ENCODE peak calls at places on chromosome 3, in four cellular contexts. R is stomach, O is IMR-90, F is breast epithelium. I is an unnamed sample.

GRCh38 chr3:33868309-33868708 is 69.9 kb downstream of the PDCD6IP start:
- DNase-seq in O (no peak), R (no peak), F (no peak), I (no peak)

GRCh38 chr3:190265795-190266194 is 56.5 kb downstream of the CLDN1 start:
- DNase-seq in F (no peak), R (no peak), O (peak; percentile 69), I (no peak)

GRCh38 chr3:22392286-22392685 is 641.3 kb upstream of the ZNF385D start:
- DNase-seq in O (no peak), R (no peak), F (no peak), I (no peak)

GRCh38 chr3:184299488-184300376 is 691 bp downstream of the PSMD2 start:
- DNase-seq in O (peak; percentile 73), R (no peak), F (no peak), I (no peak)

GRCh38 chr3:10777627-10778026 is 38.4 kb upstream of the SLC6A11 start:
- DNase-seq in R (no peak), O (no peak), F (no peak), I (no peak)

GRCh38 chr3:119184808-119185690 is 11.7 kb downstream of the UPK1B start:
- DNase-seq in F (no peak), R (no peak), O (peak; percentile 95), I (no peak)

GRCh38 chr3:71305246-71306206 is 278.0 kb downstream of the FOXP1 start:
- DNase-seq in R (peak; percentile 34), O (peak; percentile 57), F (no peak), I (no peak)

GRCh38 chr3:196138464-196138863 is 56.6 kb upstream of the TFRC start:
- DNase-seq in F (no peak), R (no peak), O (peak; percentile 60), I (no peak)

GRCh38 chr3:57164217-57164605 is 942 bp downstream of the IL17RD start:
- DNase-seq in O (peak; percentile 18), F (peak; percentile 58), R (peak; percentile 29), I (no peak)

GRCh38 chr3:159443266-159443665 is 545.4 kb upstream of the IL12A start:
- DNase-seq in R (no peak), F (no peak), O (peak; percentile 43), I (no peak)

GRCh38 chr3:49929333-49930240 is at the start of gene MON1A:
- DNase-seq in R (peak; percentile 95), F (peak; percentile 94), O (peak; percentile 82), I (peak; percentile 89)
- TF ChIP-seq POLR2A in R (no peak), F (peak; percentile 48), O (no peak), I (peak; percentile 67)

GRCh38 chr3:49092948-49093852 is 671 bp downstream of the QRICH1 start:
- DNase-seq in O (peak; percentile 89), F (peak; percentile 69), R (peak; percentile 81), I (peak; percentile 56)

GRCh38 chr3:49098910-49099630 is 5.2 kb upstream of the QRICH1 start:
- DNase-seq in O (no peak), R (no peak), F (no peak), I (no peak)

GRCh38 chr3:49098429-49098828 is 4.6 kb upstream of the QRICH1 start:
- DNase-seq in O (peak; percentile 34), F (no peak), R (no peak), I (no peak)

GRCh38 chr3:49093853-49094767 is at the start of gene QRICH1:
- DNase-seq in F (peak; percentile 97), O (peak; percentile 97), R (peak; percentile 97), I (peak; percentile 82)
- TF ChIP-seq POLR2A in F (peak; percentile 77), O (peak; percentile 96), R (no peak), I (peak; percentile 40)

GRCh38 chr3:12549971-12550760 is 4.9 kb upstream of the MKRN2OS start:
- DNase-seq in F (no peak), O (no peak), R (no peak), I (no peak)

GRCh38 chr3:12545473-12545791 is at the start of gene MKRN2OS:
- DNase-seq in F (peak; percentile 61), O (peak; percentile 4), R (peak; percentile 70), I (no peak)

GRCh38 chr3:12541625-12542024 is 3.7 kb downstream of the MKRN2OS start:
- DNase-seq in F (no peak), R (no peak), O (no peak), I (no peak)

GRCh38 chr3:12544652-12545472 is 437 bp downstream of the MKRN2OS start:
- DNase-seq in O (no peak), R (no peak), F (no peak), I (no peak)
- TF ChIP-seq POLR2A in O (no peak), R (no peak), F (no peak), I (no peak)

DNA sequence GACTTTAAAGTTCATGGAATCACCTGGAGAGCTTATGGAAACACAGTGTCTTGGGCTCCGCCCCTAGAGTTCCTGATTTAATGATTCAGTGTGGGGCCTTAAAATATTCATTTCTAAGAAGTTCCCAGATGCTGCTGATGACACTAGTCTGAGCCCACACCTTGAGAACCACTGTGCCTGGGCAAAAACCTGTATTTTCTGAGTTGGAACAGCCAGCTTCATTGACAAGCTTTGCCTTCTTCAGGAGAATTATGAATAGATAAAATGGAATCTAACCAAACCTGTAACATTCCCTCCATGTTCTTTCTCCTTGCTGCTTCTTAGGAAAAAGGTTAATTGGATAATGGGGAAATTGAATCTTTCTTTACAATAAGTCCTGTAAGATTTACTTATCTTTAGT is 490.7 kb downstream of the DIPK2A start:
- DNase-seq in R (no peak), F (no peak), O (no peak), I (no peak)
- TF ChIP-seq POLR2A in R (no peak), F (no peak), O (no peak), I (no peak)

DNA sequence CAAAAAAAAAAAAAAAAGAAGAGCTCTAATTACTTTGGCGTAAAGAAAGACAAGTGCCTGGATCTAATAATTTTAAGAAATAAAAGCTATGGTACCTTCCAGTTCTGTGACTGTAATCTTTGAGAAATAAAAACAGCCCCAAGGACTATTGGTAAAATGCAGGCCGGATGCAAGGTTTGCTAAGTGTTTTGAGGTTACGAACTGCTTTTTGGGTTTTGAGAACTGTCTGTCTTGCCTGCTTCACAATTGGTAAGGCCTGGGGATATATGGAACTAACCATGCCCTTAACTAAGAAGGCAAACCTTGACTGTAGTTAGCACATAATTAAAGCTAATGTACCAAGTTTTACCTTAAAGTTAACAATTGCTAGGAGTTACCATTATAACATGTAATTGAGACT is 388.4 kb upstream of the CBLB start:
- DNase-seq in R (no peak), F (no peak), O (no peak), I (no peak)
- TF ChIP-seq POLR2A in R (no peak), F (no peak), O (no peak), I (no peak)

GRCh38 chr3:173897631-173898030 is 500.1 kb downstream of the NLGN1 start:
- DNase-seq in O (no peak), R (no peak), F (no peak), I (no peak)
- TF ChIP-seq POLR2A in O (no peak), R (no peak), F (no peak), I (no peak)

DNA sequence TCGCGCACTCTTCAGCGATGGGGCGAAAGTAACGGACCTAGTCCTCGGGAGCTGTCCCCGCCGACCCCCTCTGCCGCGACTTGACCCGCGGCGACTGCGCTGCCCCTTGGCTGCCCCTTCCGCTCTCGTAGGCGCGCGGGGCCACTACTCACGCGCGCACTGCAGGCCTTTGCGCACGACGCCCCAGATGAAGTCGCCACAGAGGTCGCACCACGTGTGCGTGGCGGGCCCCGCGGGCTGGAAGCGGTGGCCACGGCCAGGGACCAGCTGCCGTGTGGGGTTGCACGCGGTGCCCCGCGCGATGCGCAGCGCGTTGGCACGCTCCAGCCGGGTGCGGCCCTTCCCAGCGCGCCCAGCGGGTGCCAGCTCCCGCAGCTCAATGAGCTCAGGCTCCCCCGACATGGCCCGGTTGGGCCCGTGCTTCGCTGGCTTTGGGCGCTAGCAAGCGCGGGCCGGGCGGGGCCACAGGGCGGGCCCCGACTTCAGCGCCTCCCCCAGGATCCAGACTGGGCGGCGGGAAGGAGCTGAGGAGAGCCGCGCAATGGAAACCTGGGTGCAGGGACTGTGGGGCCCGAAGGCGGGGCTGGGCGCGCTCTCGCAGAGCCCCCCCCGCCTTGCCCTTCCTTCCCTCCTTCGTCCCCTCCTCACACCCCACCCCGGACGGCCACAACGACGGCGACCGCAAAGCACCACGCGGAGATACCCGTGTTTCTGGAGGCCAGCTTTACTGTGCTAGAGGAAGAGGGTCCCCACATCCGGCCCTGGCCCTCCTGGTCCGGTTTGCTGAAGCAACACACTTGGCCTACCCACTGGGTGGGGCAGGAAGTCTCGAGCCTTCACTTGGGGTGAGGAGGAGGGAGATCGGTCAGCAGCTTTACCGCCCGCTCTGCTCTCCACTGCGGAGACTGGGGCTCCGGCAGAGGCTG is at the start of gene RASSF1:
- DNase-seq in O (no peak), F (no peak), R (peak; percentile 79), I (no peak)
- TF ChIP-seq POLR2A in O (no peak), F (no peak), R (no peak), I (no peak)

GRCh38 chr3:183244219-183244618 is 8.8 kb upstream of the B3GNT5 start:
- DNase-seq in F (no peak), O (no peak), R (no peak), I (no peak)
- TF ChIP-seq POLR2A in F (no peak), O (no peak), R (no peak), I (no peak)

DNA sequence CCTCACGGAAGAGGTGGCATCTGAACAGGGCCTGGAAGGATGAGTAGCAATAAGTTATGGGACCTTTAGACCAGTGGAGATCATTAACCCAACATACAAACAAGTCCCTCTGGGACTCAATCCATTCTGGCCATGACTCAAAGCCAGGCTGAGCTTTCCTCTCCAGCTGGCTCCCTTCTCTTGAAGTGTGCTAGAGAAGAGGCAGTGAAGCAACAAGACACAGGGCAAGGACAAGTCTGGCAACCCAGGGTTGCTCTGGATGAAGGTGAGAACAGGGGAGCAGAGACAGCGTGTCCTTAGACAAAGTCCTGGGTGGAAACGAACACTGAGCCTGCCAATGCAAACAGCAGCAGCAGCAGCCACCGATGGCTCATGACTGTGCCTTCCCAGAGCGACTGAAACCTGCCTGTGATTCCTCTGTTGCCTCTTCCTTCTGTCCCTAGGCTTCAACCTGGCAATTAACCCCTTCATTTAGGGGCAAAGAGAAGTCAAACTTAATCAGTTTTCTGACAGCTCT is 86.8 kb downstream of the BDH1 start:
- DNase-seq in O (peak; percentile 46), R (peak; percentile 33), F (no peak), I (no peak)
- TF ChIP-seq POLR2A in O (no peak), R (no peak), F (no peak), I (no peak)

I was measured in H54.